ENCODE peak calls at places on chromosome 9, in eight cellular contexts. X is fibroblast of lung, B is K562, I is DND-41, J is endothelial cell of umbilical vein, Q is neuronal stem cell, O is HCT116, G is PC-3. D is an unnamed sample. For H3K4me1, the result is how much of the 10 kb centered on the place peaks cover.

GRCh38 chr9:121674952-121675351 is 23.5 kb downstream of the DAB2IP start:
- DNase-seq in X (peak), B (no peak), I (no peak), J (no peak), Q (no peak), O (no peak), G (peak), D (no peak)

GRCh38 chr9:74742792-74743389 is 144.8 kb downstream of the TRPM6 start:
- DNase-seq in X (peak), B (peak), I (peak), J (peak), Q (peak), O (peak), G (peak), D (peak)

GRCh38 chr9:94908041-94908563 is 181.6 kb downstream of the AOPEP start:
- DNase-seq in X (no peak), B (no peak), I (no peak), J (no peak), Q (no peak), O (no peak), G (no peak), D (no peak)

GRCh38 chr9:134358026-134358967 is 32.0 kb downstream of the RXRA start:
- DNase-seq in X (peak), B (no peak), I (no peak), J (no peak), Q (no peak), O (no peak), G (no peak), D (no peak)

GRCh38 chr9:4553951-4554381 is 63.7 kb downstream of the SLC1A1 start:
- DNase-seq in X (peak), B (no peak), I (no peak), J (peak), Q (no peak), O (no peak), G (peak), D (no peak)

GRCh38 chr9:91734371-91734981 is 215.6 kb downstream of the ROR2 start:
- DNase-seq in X (peak), B (peak), I (peak), J (peak), Q (peak), O (peak), G (peak), D (peak)

GRCh38 chr9:83327750-83328622 is 210.2 kb downstream of the FRMD3 start:
- DNase-seq in X (no peak), B (no peak), I (no peak), J (no peak), Q (no peak), O (no peak), G (no peak), D (no peak)

GRCh38 chr9:2087500-2088313 is 72.6 kb downstream of the SMARCA2 start:
- DNase-seq in X (peak), B (peak), I (peak), J (peak), Q (no peak), O (peak), G (peak), D (peak)

GRCh38 chr9:1604942-1605560 is 410.1 kb upstream of the SMARCA2 start:
- DNase-seq in X (no peak), B (no peak), I (peak), J (no peak), Q (peak), O (no peak), G (peak), D (peak)

GRCh38 chr9:21994996-21995651 is 533 bp downstream of the CDKN2B-AS1 start:
- DNase-seq in X (peak), B (no peak), I (peak), J (peak), Q (no peak), O (peak), G (peak), D (peak)

GRCh38 chr9:81619353-81620008 is 69.9 kb downstream of the TLE1 start:
- DNase-seq in X (peak), B (no peak), I (peak), J (no peak), Q (no peak), O (no peak), G (no peak), D (no peak)

GRCh38 chr9:110069326-110070248 is 138.4 kb downstream of the C9orf152 start:
- DNase-seq in X (peak), B (no peak), I (no peak), J (peak), Q (no peak), O (no peak), G (peak), D (no peak)

GRCh38 chr9:136090768-136091581 is 4.1 kb downstream of the NACC2 start:
- DNase-seq in X (peak), B (no peak), I (no peak), J (no peak), Q (no peak), O (no peak), G (no peak), D (no peak)

GRCh38 chr9:136089697-136090045 is 5.4 kb downstream of the NACC2 start:
- DNase-seq in X (peak), B (no peak), I (no peak), J (peak), Q (no peak), O (no peak), G (peak), D (peak)

GRCh38 chr9:136088939-136089696 is 6.0 kb downstream of the NACC2 start:
- DNase-seq in X (no peak), B (no peak), I (no peak), J (no peak), Q (no peak), O (no peak), G (no peak), D (peak)

GRCh38 chr9:136091582-136092352 is 3.3 kb downstream of the NACC2 start:
- DNase-seq in X (peak), B (no peak), I (no peak), J (no peak), Q (no peak), O (no peak), G (no peak), D (no peak)

DNA sequence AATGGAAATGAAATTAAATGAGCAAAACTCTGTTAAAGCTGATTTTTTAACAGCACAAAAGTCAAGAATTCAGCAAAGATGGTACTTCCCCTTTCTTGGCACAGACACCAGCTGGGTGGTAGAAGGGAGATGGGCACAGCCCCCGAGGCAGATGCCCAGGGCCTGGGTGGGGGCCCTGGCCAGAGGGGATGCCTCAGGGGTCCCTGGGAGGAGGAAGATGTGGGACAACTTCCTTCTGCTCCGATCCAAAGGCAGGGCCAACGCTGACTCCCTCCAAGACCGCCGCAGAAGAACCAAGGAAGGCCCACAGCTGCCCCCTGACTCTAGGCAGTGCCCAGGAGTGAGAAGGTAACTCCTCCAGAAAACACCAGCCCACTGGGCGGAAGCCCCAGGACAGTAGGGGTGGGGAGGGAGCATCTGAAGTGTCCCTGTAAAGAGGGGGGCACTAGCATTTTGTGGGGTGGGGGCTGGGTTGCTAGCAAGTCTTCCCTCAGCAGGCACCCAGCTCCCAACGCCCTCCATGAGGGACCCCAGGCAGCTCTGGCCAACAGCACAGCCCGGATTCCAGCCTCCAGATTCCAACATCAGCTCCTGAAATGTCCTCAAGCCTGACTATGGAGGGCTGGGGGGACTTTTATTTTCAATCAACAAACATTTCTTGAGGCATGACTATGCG is 4.9 kb downstream of the NACC2 start:
- DNase-seq in X (no peak), B (no peak), I (no peak), J (no peak), Q (no peak), O (no peak), G (no peak), D (no peak)
- H3K4me2 ChIP-seq in X (no peak), B (no peak), I (no peak), J (no peak), Q (no peak), O (no peak), G (no peak), D (no peak)

DNA sequence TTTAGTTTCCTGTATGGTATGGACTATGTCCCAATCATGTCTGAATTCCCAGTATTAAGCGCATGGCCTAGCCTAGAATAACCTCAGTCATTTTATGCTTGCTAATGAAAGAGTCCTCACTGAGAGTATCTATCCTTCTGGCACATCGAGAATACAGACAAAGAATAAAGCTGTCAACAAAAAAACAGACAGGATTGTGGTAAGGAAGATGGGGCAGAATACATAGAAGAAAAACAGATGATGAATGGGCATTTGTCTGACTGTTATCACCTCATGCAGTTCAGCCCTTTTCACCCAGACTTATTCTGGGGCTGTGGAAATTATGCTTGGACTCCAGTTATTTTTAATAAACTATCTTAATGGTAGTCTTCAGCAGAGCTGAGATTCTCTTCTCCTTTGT is 363.8 kb upstream of the TNC start:
- DNase-seq in X (no peak), B (no peak), I (no peak), J (no peak), Q (no peak), O (no peak), G (no peak), D (no peak)
- H3K4me1 ChIP-seq in X (under half), B (under half), I (under half), J (under half), Q (under half), O (under half), G (under half), D (under half)

DNA sequence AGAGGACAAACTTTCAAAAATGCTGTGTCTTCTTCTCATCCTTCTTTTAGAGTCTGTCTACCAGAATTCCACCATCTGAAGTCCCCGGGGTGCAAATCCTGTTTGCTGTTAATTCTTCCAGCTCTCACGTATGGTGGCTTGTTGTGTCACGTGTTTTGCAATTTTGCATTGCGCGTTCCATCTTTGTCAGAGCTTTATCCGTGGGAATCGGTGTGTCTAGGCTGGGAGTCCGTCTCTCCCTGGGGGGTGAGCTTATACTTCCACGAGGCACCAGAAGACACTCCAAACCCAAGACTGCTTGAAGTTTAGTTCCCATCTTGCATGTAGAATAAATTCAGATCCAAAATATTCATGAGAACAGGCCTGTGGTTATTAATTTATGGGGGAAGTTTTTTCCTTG is 6.1 kb upstream of the FIBCD1 start:
- DNase-seq in X (no peak), B (no peak), I (no peak), J (no peak), Q (no peak), O (no peak), G (no peak), D (no peak)
- H3K9ac ChIP-seq in X (no peak), B (no peak), I (no peak), J (no peak), Q (no peak), O (no peak), G (no peak), D (no peak)

GRCh38 chr9:20962487-20962886 is 69.0 kb downstream of the HACD4 start:
- DNase-seq in X (no peak), B (no peak), I (no peak), J (no peak), Q (no peak), O (no peak), G (no peak), D (no peak)
- H3K4me2 ChIP-seq in X (no peak), B (no peak), I (no peak), J (no peak), Q (no peak), O (no peak), G (no peak), D (no peak)

GRCh38 chr9:124205686-124206352 is 51.9 kb upstream of the NEK6 start:
- DNase-seq in X (no peak), B (no peak), I (no peak), J (no peak), Q (no peak), O (no peak), G (no peak), D (peak)
- H3K4me1 ChIP-seq in X (under half), B (under half), I (under half), J (under half), Q (under half), O (under half), G (under half), D (half or more)

GRCh38 chr9:132404228-132404881 is 2.3 kb downstream of the TTF1 start:
- DNase-seq in X (peak), B (no peak), I (peak), J (peak), Q (no peak), O (no peak), G (no peak), D (no peak)
- H3K9ac ChIP-seq in X (no peak), B (no peak), I (peak), J (peak), Q (no peak), O (no peak), G (no peak), D (no peak)

GRCh38 chr9:108861464-108861863 is 602 bp upstream of the ACTL7A start:
- DNase-seq in X (no peak), B (no peak), I (no peak), J (no peak), Q (no peak), O (no peak), G (no peak), D (no peak)

GRCh38 chr9:108859459-108860114 is 2.5 kb upstream of the ACTL7A start:
- DNase-seq in X (peak), B (no peak), I (no peak), J (no peak), Q (no peak), O (no peak), G (no peak), D (no peak)

GRCh38 chr9:108860764-108861163 is 1.3 kb upstream of the ACTL7A start:
- DNase-seq in X (no peak), B (no peak), I (no peak), J (no peak), Q (no peak), O (no peak), G (no peak), D (no peak)

GRCh38 chr9:108860354-108860753 is 1.7 kb upstream of the ACTL7A start:
- DNase-seq in X (no peak), B (no peak), I (no peak), J (no peak), Q (no peak), O (no peak), G (no peak), D (no peak)

DNA sequence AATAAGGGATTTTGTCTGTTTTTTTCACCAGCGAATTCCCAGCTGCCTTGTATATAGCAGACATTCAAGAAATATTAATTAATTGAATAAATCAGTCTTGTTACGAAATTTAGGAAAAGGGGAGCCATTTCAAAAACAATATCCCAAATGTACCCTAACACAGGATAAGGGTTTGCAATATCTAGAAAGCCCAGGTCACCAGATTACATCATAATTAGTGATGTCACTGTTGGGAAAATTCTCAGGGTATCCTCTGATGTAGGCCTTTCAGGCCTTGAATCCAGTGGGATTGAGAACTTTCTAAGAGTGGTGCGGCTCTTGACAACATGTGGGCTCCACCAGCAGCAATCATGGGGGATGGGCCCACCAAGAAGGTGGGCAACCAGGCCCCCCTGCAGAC is at the start of gene ACTL7A:
- DNase-seq in X (no peak), B (no peak), I (no peak), J (no peak), Q (no peak), O (no peak), G (no peak), D (no peak)
- H3K4me2 ChIP-seq in X (no peak), B (no peak), I (no peak), J (no peak), Q (no peak), O (no peak), G (no peak), D (no peak)

DNA sequence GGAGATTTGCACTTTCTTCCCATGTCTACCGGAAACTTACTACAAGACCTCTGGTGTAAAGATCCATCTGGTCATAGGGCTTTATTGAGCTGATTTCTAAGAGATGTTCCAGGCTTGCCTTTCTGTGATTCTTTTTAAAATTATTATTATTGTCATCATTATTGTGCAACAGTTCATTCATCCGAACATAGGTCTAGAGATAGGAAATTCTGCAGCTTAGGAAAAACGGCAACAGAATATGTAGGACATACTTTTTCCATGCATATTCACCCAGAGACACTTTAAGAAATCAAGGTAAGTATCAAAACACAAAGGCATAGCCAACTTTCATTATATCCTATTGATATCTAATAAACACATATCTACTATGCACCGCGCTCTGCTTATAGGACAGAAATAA is 378.2 kb upstream of the KLF4 start:
- DNase-seq in X (no peak), B (no peak), I (no peak), J (no peak), Q (no peak), O (no peak), G (no peak), D (no peak)
- H3K4me1 ChIP-seq in X (under half), B (under half), I (under half), J (under half), Q (under half), O (under half), G (under half), D (under half)

GRCh38 chr9:129697111-129697955 is 31.9 kb downstream of the PRRX2 start:
- DNase-seq in X (peak), B (no peak), I (no peak), J (no peak), Q (no peak), O (no peak), G (peak), D (no peak)
- H3K9ac ChIP-seq in X (peak), B (no peak), I (no peak), J (peak), Q (peak), O (peak), G (peak), D (no peak)